ENCODE peak calls at places on chromosomes 3 and 15, in ten cellular contexts. One of them, this sample, is unnamed.

GRCh38 chr3:179528786-179529185 is 33.9 kb upstream of the ACTL6A start:
- DNase-seq in heart left ventricle: no peak
- DNase-seq in right cardiac atrium: no peak
- DNase-seq in CD8-positive, alpha-beta T cell: no peak
- DNase-seq in stomach: no peak
- DNase-seq in effector memory CD4-positive, alpha-beta T cell: no peak
- DNase-seq in Karpas-422: peak; percentile 15
- DNase-seq in upper lobe of left lung: no peak
- DNase-seq in CD4-positive, alpha-beta memory T cell: no peak
- DNase-seq in endodermal cell: no peak
- DNase-seq in this sample: no peak

GRCh38 chr3:104909188-104909587 is 457.5 kb upstream of the ALCAM start:
- DNase-seq in Karpas-422: no peak
- DNase-seq in heart left ventricle: no peak
- DNase-seq in upper lobe of left lung: no peak
- DNase-seq in CD4-positive, alpha-beta memory T cell: no peak
- DNase-seq in right cardiac atrium: no peak
- DNase-seq in endodermal cell: no peak
- DNase-seq in effector memory CD4-positive, alpha-beta T cell: no peak
- DNase-seq in stomach: no peak
- DNase-seq in CD8-positive, alpha-beta T cell: no peak
- DNase-seq in this sample: peak; percentile 73

GRCh38 chr15:34347951-34348638 is 5.0 kb downstream of the NUTM1 start:
- DNase-seq in right cardiac atrium: no peak
- DNase-seq in heart left ventricle: no peak
- DNase-seq in stomach: no peak
- DNase-seq in CD4-positive, alpha-beta memory T cell: no peak
- DNase-seq in effector memory CD4-positive, alpha-beta T cell: no peak
- DNase-seq in endodermal cell: no peak
- DNase-seq in Karpas-422: no peak
- DNase-seq in CD8-positive, alpha-beta T cell: no peak
- DNase-seq in upper lobe of left lung: no peak
- DNase-seq in this sample: no peak

GRCh38 chr3:13581485-13582365 is 32.8 kb downstream of the FBLN2 start:
- DNase-seq in upper lobe of left lung: no peak
- DNase-seq in stomach: no peak
- DNase-seq in effector memory CD4-positive, alpha-beta T cell: no peak
- DNase-seq in endodermal cell: peak; percentile 41
- DNase-seq in CD8-positive, alpha-beta T cell: no peak
- DNase-seq in Karpas-422: no peak
- DNase-seq in right cardiac atrium: no peak
- DNase-seq in heart left ventricle: peak; percentile 53
- DNase-seq in CD4-positive, alpha-beta memory T cell: no peak
- DNase-seq in this sample: no peak

GRCh38 chr3:194296448-194296831 is 54.7 kb downstream of the CPN2 start:
- DNase-seq in upper lobe of left lung: no peak
- DNase-seq in heart left ventricle: no peak
- DNase-seq in CD8-positive, alpha-beta T cell: no peak
- DNase-seq in CD4-positive, alpha-beta memory T cell: no peak
- DNase-seq in effector memory CD4-positive, alpha-beta T cell: no peak
- DNase-seq in right cardiac atrium: no peak
- DNase-seq in Karpas-422: no peak
- DNase-seq in endodermal cell: peak; percentile 80
- DNase-seq in stomach: no peak
- DNase-seq in this sample: no peak

GRCh38 chr15:51600114-51600513 is 22.5 kb downstream of the DMXL2 start:
- DNase-seq in CD8-positive, alpha-beta T cell: no peak
- DNase-seq in right cardiac atrium: no peak
- DNase-seq in stomach: no peak
- DNase-seq in heart left ventricle: no peak
- DNase-seq in CD4-positive, alpha-beta memory T cell: no peak
- DNase-seq in effector memory CD4-positive, alpha-beta T cell: no peak
- DNase-seq in Karpas-422: no peak
- DNase-seq in endodermal cell: no peak
- DNase-seq in upper lobe of left lung: no peak
- DNase-seq in this sample: no peak

GRCh38 chr15:39573287-39573686 is 7.6 kb upstream of the THBS1 start:
- DNase-seq in endodermal cell: no peak
- DNase-seq in Karpas-422: no peak
- DNase-seq in CD8-positive, alpha-beta T cell: no peak
- DNase-seq in upper lobe of left lung: no peak
- DNase-seq in effector memory CD4-positive, alpha-beta T cell: no peak
- DNase-seq in heart left ventricle: no peak
- DNase-seq in right cardiac atrium: no peak
- DNase-seq in CD4-positive, alpha-beta memory T cell: no peak
- DNase-seq in stomach: no peak
- DNase-seq in this sample: no peak

GRCh38 chr3:194487289-194488006 is 646 bp upstream of the ATP13A3 start:
- DNase-seq in Karpas-422: peak; percentile 94
- DNase-seq in CD4-positive, alpha-beta memory T cell: no peak
- DNase-seq in stomach: peak; percentile 48
- DNase-seq in upper lobe of left lung: peak; percentile 47
- DNase-seq in heart left ventricle: peak; percentile 55
- DNase-seq in effector memory CD4-positive, alpha-beta T cell: peak; percentile 2
- DNase-seq in CD8-positive, alpha-beta T cell: peak; percentile 36
- DNase-seq in endodermal cell: peak; percentile 72
- DNase-seq in right cardiac atrium: peak; percentile 71
- DNase-seq in this sample: no peak

GRCh38 chr15:64921711-64922110 is 10.0 kb downstream of the ANKDD1A start:
- DNase-seq in right cardiac atrium: no peak
- DNase-seq in stomach: no peak
- DNase-seq in CD8-positive, alpha-beta T cell: no peak
- DNase-seq in upper lobe of left lung: peak; percentile 44
- DNase-seq in heart left ventricle: no peak
- DNase-seq in CD4-positive, alpha-beta memory T cell: no peak
- DNase-seq in Karpas-422: no peak
- DNase-seq in endodermal cell: no peak
- DNase-seq in effector memory CD4-positive, alpha-beta T cell: no peak
- DNase-seq in this sample: no peak

GRCh38 chr3:184710870-184711365 is 946 bp downstream of the MAGEF1 start:
- DNase-seq in upper lobe of left lung: peak; percentile 25
- DNase-seq in right cardiac atrium: no peak
- DNase-seq in stomach: no peak
- DNase-seq in effector memory CD4-positive, alpha-beta T cell: no peak
- DNase-seq in heart left ventricle: no peak
- DNase-seq in Karpas-422: peak; percentile 97
- DNase-seq in endodermal cell: no peak
- DNase-seq in CD4-positive, alpha-beta memory T cell: peak; percentile 29
- DNase-seq in CD8-positive, alpha-beta T cell: no peak
- DNase-seq in this sample: no peak

GRCh38 chr15:65038838-65039237 is 6.3 kb upstream of the SLC51B start:
- DNase-seq in upper lobe of left lung: no peak
- DNase-seq in stomach: no peak
- DNase-seq in heart left ventricle: no peak
- DNase-seq in right cardiac atrium: no peak
- DNase-seq in CD8-positive, alpha-beta T cell: no peak
- DNase-seq in Karpas-422: no peak
- DNase-seq in CD4-positive, alpha-beta memory T cell: no peak
- DNase-seq in endodermal cell: no peak
- DNase-seq in effector memory CD4-positive, alpha-beta T cell: no peak
- DNase-seq in this sample: no peak

GRCh38 chr3:54917172-54917571 is 10.7 kb downstream of the LRTM1 start:
- DNase-seq in effector memory CD4-positive, alpha-beta T cell: no peak
- DNase-seq in stomach: no peak
- DNase-seq in CD8-positive, alpha-beta T cell: no peak
- DNase-seq in upper lobe of left lung: no peak
- DNase-seq in Karpas-422: no peak
- DNase-seq in right cardiac atrium: no peak
- DNase-seq in endodermal cell: no peak
- DNase-seq in heart left ventricle: no peak
- DNase-seq in CD4-positive, alpha-beta memory T cell: no peak
- DNase-seq in this sample: no peak

GRCh38 chr15:50219820-50220219 is 37.8 kb downstream of the SLC27A2 start:
- DNase-seq in Karpas-422: no peak
- DNase-seq in CD8-positive, alpha-beta T cell: no peak
- DNase-seq in effector memory CD4-positive, alpha-beta T cell: no peak
- DNase-seq in stomach: no peak
- DNase-seq in CD4-positive, alpha-beta memory T cell: no peak
- DNase-seq in endodermal cell: no peak
- DNase-seq in right cardiac atrium: no peak
- DNase-seq in heart left ventricle: no peak
- DNase-seq in upper lobe of left lung: no peak
- DNase-seq in this sample: no peak

GRCh38 chr15:49675051-49675450 is 54.2 kb downstream of the DTWD1 start:
- DNase-seq in Karpas-422: no peak
- DNase-seq in CD8-positive, alpha-beta T cell: no peak
- DNase-seq in endodermal cell: no peak
- DNase-seq in upper lobe of left lung: no peak
- DNase-seq in CD4-positive, alpha-beta memory T cell: no peak
- DNase-seq in stomach: no peak
- DNase-seq in heart left ventricle: no peak
- DNase-seq in right cardiac atrium: no peak
- DNase-seq in effector memory CD4-positive, alpha-beta T cell: no peak
- DNase-seq in this sample: peak; percentile 55

GRCh38 chr3:89955141-89955540 is 847.7 kb downstream of the EPHA3 start:
- DNase-seq in right cardiac atrium: no peak
- DNase-seq in CD8-positive, alpha-beta T cell: no peak
- DNase-seq in endodermal cell: peak; percentile 47
- DNase-seq in stomach: no peak
- DNase-seq in upper lobe of left lung: no peak
- DNase-seq in CD4-positive, alpha-beta memory T cell: no peak
- DNase-seq in effector memory CD4-positive, alpha-beta T cell: no peak
- DNase-seq in Karpas-422: no peak
- DNase-seq in heart left ventricle: no peak
- DNase-seq in this sample: no peak

GRCh38 chr3:126114406-126115386 is 30.8 kb upstream of the SLC41A3 start:
- DNase-seq in upper lobe of left lung: peak; percentile 15
- DNase-seq in effector memory CD4-positive, alpha-beta T cell: no peak
- DNase-seq in endodermal cell: peak; percentile 30
- DNase-seq in heart left ventricle: no peak
- DNase-seq in CD4-positive, alpha-beta memory T cell: no peak
- DNase-seq in stomach: peak; percentile 21
- DNase-seq in right cardiac atrium: no peak
- DNase-seq in Karpas-422: no peak
- DNase-seq in CD8-positive, alpha-beta T cell: no peak
- DNase-seq in this sample: no peak

GRCh38 chr15:99628374-99629001 is 62.7 kb downstream of the MEF2A start:
- DNase-seq in heart left ventricle: no peak
- DNase-seq in CD4-positive, alpha-beta memory T cell: no peak
- DNase-seq in stomach: no peak
- DNase-seq in effector memory CD4-positive, alpha-beta T cell: no peak
- DNase-seq in Karpas-422: no peak
- DNase-seq in right cardiac atrium: no peak
- DNase-seq in endodermal cell: no peak
- DNase-seq in upper lobe of left lung: no peak
- DNase-seq in CD8-positive, alpha-beta T cell: no peak
- DNase-seq in this sample: no peak
- H3K27ac ChIP-seq in heart left ventricle: peak overlapping the region; percentile 86
- H3K27ac ChIP-seq in CD4-positive, alpha-beta memory T cell: no peak overlapping the region
- H3K27ac ChIP-seq in stomach: no peak overlapping the region
- H3K27ac ChIP-seq in effector memory CD4-positive, alpha-beta T cell: no peak overlapping the region
- H3K27ac ChIP-seq in Karpas-422: peak overlapping the region; percentile 12
- H3K27ac ChIP-seq in right cardiac atrium: no peak overlapping the region
- H3K27ac ChIP-seq in endodermal cell: no peak overlapping the region
- H3K27ac ChIP-seq in upper lobe of left lung: peak overlapping the region; percentile 3
- H3K27ac ChIP-seq in CD8-positive, alpha-beta T cell: no peak overlapping the region
- H3K27ac ChIP-seq in this sample: no peak overlapping the region

DNA sequence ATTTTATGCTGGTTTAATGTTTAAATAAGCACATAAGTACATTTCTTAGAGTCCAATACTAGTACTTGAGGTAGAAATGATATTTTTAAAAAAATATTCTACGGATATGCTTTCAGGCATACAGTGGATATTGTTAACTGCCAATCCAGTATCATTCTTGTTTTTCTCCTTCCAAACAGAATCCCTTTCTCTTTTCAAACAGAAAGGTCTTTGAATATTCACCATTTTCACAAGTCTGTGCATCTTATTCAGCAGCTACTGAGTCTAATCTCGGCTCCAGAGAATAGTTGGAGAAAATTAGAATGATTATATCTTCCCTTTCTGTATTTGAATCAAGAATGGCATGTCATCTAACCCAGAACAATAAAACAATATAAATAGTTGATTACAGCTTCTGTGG is 174.5 kb downstream of the GOLGA6L6 start:
- DNase-seq in Karpas-422: no peak
- DNase-seq in CD4-positive, alpha-beta memory T cell: no peak
- DNase-seq in effector memory CD4-positive, alpha-beta T cell: no peak
- DNase-seq in CD8-positive, alpha-beta T cell: no peak
- DNase-seq in stomach: no peak
- DNase-seq in endodermal cell: no peak
- DNase-seq in heart left ventricle: no peak
- DNase-seq in right cardiac atrium: no peak
- DNase-seq in upper lobe of left lung: no peak
- DNase-seq in this sample: no peak
- H3K9me3 ChIP-seq in Karpas-422: no peaks in the 10 kb centered on the region
- H3K9me3 ChIP-seq in CD4-positive, alpha-beta memory T cell: no peaks in the 10 kb centered on the region
- H3K9me3 ChIP-seq in effector memory CD4-positive, alpha-beta T cell: no peaks in the 10 kb centered on the region
- H3K9me3 ChIP-seq in CD8-positive, alpha-beta T cell: no peaks in the 10 kb centered on the region
- H3K9me3 ChIP-seq in stomach: no peaks in the 10 kb centered on the region
- H3K9me3 ChIP-seq in endodermal cell: peaks cover 80% of the 10 kb centered on the region
- H3K9me3 ChIP-seq in heart left ventricle: no peaks in the 10 kb centered on the region
- H3K9me3 ChIP-seq in right cardiac atrium: peaks cover 4% of the 10 kb centered on the region
- H3K9me3 ChIP-seq in upper lobe of left lung: no peaks in the 10 kb centered on the region
- H3K9me3 ChIP-seq in this sample: peaks cover 4% of the 10 kb centered on the region

GRCh38 chr3:97579365-97579764 is 185.2 kb upstream of the ARL6 start:
- DNase-seq in CD4-positive, alpha-beta memory T cell: no peak
- DNase-seq in upper lobe of left lung: no peak
- DNase-seq in endodermal cell: no peak
- DNase-seq in right cardiac atrium: no peak
- DNase-seq in stomach: no peak
- DNase-seq in CD8-positive, alpha-beta T cell: no peak
- DNase-seq in heart left ventricle: no peak
- DNase-seq in Karpas-422: no peak
- DNase-seq in effector memory CD4-positive, alpha-beta T cell: no peak
- DNase-seq in this sample: no peak

GRCh38 chr3:97575742-97576141 is 188.8 kb upstream of the ARL6 start:
- DNase-seq in stomach: no peak
- DNase-seq in CD8-positive, alpha-beta T cell: no peak
- DNase-seq in upper lobe of left lung: no peak
- DNase-seq in heart left ventricle: no peak
- DNase-seq in right cardiac atrium: no peak
- DNase-seq in CD4-positive, alpha-beta memory T cell: no peak
- DNase-seq in Karpas-422: no peak
- DNase-seq in endodermal cell: no peak
- DNase-seq in effector memory CD4-positive, alpha-beta T cell: no peak
- DNase-seq in this sample: no peak

GRCh38 chr3:97576221-97576620 is 188.3 kb upstream of the ARL6 start:
- DNase-seq in CD8-positive, alpha-beta T cell: no peak
- DNase-seq in right cardiac atrium: no peak
- DNase-seq in endodermal cell: no peak
- DNase-seq in upper lobe of left lung: no peak
- DNase-seq in effector memory CD4-positive, alpha-beta T cell: no peak
- DNase-seq in heart left ventricle: no peak
- DNase-seq in stomach: no peak
- DNase-seq in CD4-positive, alpha-beta memory T cell: no peak
- DNase-seq in Karpas-422: no peak
- DNase-seq in this sample: no peak
- H3K27ac ChIP-seq in CD8-positive, alpha-beta T cell: no peak overlapping the region
- H3K27ac ChIP-seq in right cardiac atrium: no peak overlapping the region
- H3K27ac ChIP-seq in endodermal cell: no peak overlapping the region
- H3K27ac ChIP-seq in upper lobe of left lung: no peak overlapping the region
- H3K27ac ChIP-seq in effector memory CD4-positive, alpha-beta T cell: no peak overlapping the region
- H3K27ac ChIP-seq in heart left ventricle: no peak overlapping the region
- H3K27ac ChIP-seq in stomach: no peak overlapping the region
- H3K27ac ChIP-seq in CD4-positive, alpha-beta memory T cell: no peak overlapping the region
- H3K27ac ChIP-seq in Karpas-422: no peak overlapping the region
- H3K27ac ChIP-seq in this sample: no peak overlapping the region

DNA sequence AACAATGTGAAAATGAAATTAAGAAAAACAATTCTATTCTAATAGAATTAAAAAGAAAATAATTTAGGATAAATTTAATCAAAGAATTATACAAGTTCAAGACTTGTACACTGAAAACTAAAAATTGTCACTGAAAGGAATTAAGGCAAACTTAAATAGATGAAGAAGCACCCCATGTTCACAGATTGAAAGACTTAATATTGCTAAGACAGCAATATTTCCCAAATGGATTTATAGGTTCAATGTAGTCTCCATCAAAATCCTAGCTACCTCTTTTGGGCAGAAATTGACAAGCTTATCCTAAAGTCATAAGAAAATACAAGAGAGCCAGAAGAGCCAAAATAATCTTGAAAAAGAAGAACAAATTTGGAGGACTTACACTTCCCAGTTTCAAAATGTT is 53.5 kb upstream of the UBE3A start:
- DNase-seq in right cardiac atrium: no peak
- DNase-seq in effector memory CD4-positive, alpha-beta T cell: no peak
- DNase-seq in CD8-positive, alpha-beta T cell: no peak
- DNase-seq in CD4-positive, alpha-beta memory T cell: no peak
- DNase-seq in upper lobe of left lung: no peak
- DNase-seq in endodermal cell: no peak
- DNase-seq in stomach: no peak
- DNase-seq in heart left ventricle: no peak
- DNase-seq in Karpas-422: no peak
- DNase-seq in this sample: no peak
- H3K9me3 ChIP-seq in right cardiac atrium: no peaks in the 10 kb centered on the region
- H3K9me3 ChIP-seq in effector memory CD4-positive, alpha-beta T cell: no peaks in the 10 kb centered on the region
- H3K9me3 ChIP-seq in CD8-positive, alpha-beta T cell: no peaks in the 10 kb centered on the region
- H3K9me3 ChIP-seq in CD4-positive, alpha-beta memory T cell: no peaks in the 10 kb centered on the region
- H3K9me3 ChIP-seq in upper lobe of left lung: peaks cover 11% of the 10 kb centered on the region
- H3K9me3 ChIP-seq in endodermal cell: no peaks in the 10 kb centered on the region
- H3K9me3 ChIP-seq in stomach: peaks cover 12% of the 10 kb centered on the region
- H3K9me3 ChIP-seq in heart left ventricle: peaks cover 47% of the 10 kb centered on the region
- H3K9me3 ChIP-seq in Karpas-422: peaks cover 21% of the 10 kb centered on the region
- H3K9me3 ChIP-seq in this sample: no peaks in the 10 kb centered on the region